ENCODE peak calls at places on chromosomes 13 and 19, in seven cellular contexts. Q is retinal pigment epithelial cell, X is cardiac fibroblast, N is RWPE1, A is thoracic aorta, B is A549, W is endodermal cell. I is an unnamed sample.
A peak's percentile ranks its signal among the peaks of the same experiment; 100 is the strongest.

GRCh38 chr13:94327318-94327717 is 152.2 kb downstream of the DCT start:
- DNase-seq in Q (no peak), X (no peak), N (no peak), A (no peak), B (no peak), W (no peak), I (no peak)

GRCh38 chr19:33673996-33674395 is 52.2 kb downstream of the CHST8 start:
- DNase-seq in Q (no peak), X (no peak), N (no peak), A (no peak), B (no peak), W (no peak), I (no peak)

GRCh38 chr13:87259479-87260083 is 411.6 kb upstream of the SLITRK5 start:
- DNase-seq in Q (no peak), X (no peak), N (no peak), A (no peak), B (no peak), W (peak; percentile 79), I (no peak)

GRCh38 chr19:51194527-51195315 is 30.2 kb upstream of the CD33 start:
- DNase-seq in Q (no peak), X (no peak), N (peak; percentile 20), A (no peak), B (no peak), W (no peak), I (no peak)

GRCh38 chr13:72849571-72849970 is 67.6 kb downstream of the PIBF1 start:
- DNase-seq in Q (no peak), X (peak; percentile 49), N (no peak), A (no peak), B (no peak), W (no peak), I (no peak)

GRCh38 chr13:60562081-60562764 is 165.2 kb downstream of the TDRD3 start:
- DNase-seq in Q (no peak), X (peak; percentile 63), N (no peak), A (no peak), B (no peak), W (no peak), I (no peak)

GRCh38 chr13:60482012-60482411 is 85.0 kb downstream of the TDRD3 start:
- DNase-seq in Q (no peak), X (peak; percentile 56), N (no peak), A (no peak), B (no peak), W (no peak), I (no peak)

GRCh38 chr13:64936879-64937278 is 2293.3 kb downstream of the PCDH9 start:
- DNase-seq in Q (no peak), X (no peak), N (no peak), A (no peak), B (no peak), W (no peak), I (no peak)

GRCh38 chr19:23978068-23978467 is 63.4 kb downstream of the ZNF726 start:
- DNase-seq in Q (no peak), X (no peak), N (no peak), A (no peak), B (no peak), W (no peak), I (no peak)

GRCh38 chr13:50893211-50893852 is 16.3 kb upstream of the RNASEH2B start:
- DNase-seq in Q (no peak), X (peak; percentile 8), N (no peak), A (no peak), B (no peak), W (no peak), I (no peak)

GRCh38 chr19:17762505-17763229 is 11.4 kb downstream of the FCHO1 start:
- DNase-seq in Q (no peak), X (peak; percentile 80), N (peak; percentile 68), A (no peak), B (peak; percentile 38), W (peak; percentile 92), I (no peak)

GRCh38 chr19:15256708-15257331 is 24.6 kb upstream of the EPHX3 start:
- DNase-seq in Q (no peak), X (no peak), N (no peak), A (no peak), B (no peak), W (no peak), I (no peak)

GRCh38 chr19:45451181-45451849 is 16.5 kb upstream of the FOSB start:
- DNase-seq in Q (no peak), X (peak; percentile 76), N (no peak), A (no peak), B (no peak), W (peak; percentile 69), I (no peak)

GRCh38 chr13:41597348-41598041 is 140.1 kb downstream of the RGCC start:
- DNase-seq in Q (no peak), X (peak; percentile 64), N (no peak), A (no peak), B (no peak), W (no peak), I (no peak)

GRCh38 chr19:18119243-18120105 is 21.9 kb downstream of the MAST3 start:
- DNase-seq in Q (no peak), X (no peak), N (no peak), A (no peak), B (no peak), W (no peak), I (no peak)

GRCh38 chr19:37220383-37220782 is 2.4 kb downstream of the ZNF383 start:
- DNase-seq in Q (no peak), X (no peak), N (no peak), A (no peak), B (no peak), W (no peak), I (no peak)

GRCh38 chr19:49916839-49917733 is 11.9 kb upstream of the ATF5 start:
- DNase-seq in Q (no peak), X (no peak), N (no peak), A (no peak), B (no peak), W (peak; percentile 75), I (no peak)
- TF ChIP-seq CTCF in Q (peak; percentile 45), X (peak; percentile 3), N (no peak), A (no peak), B (peak; percentile 23), W (peak; percentile 65), I (peak; percentile 49)

GRCh38 chr19:9885077-9885552 is 50.0 kb downstream of the PIN1 start:
- DNase-seq in Q (no peak), X (peak; percentile 54), N (no peak), A (no peak), B (no peak), W (peak; percentile 57), I (no peak)
- TF ChIP-seq CTCF in Q (peak; percentile 17), X (peak; percentile 57), N (no peak), A (peak; percentile 30), B (no peak), W (peak; percentile 61), I (peak; percentile 73)

GRCh38 chr13:98866882-98867281 is 111.0 kb downstream of the DOCK9 start:
- DNase-seq in Q (no peak), X (no peak), N (no peak), A (no peak), B (no peak), W (no peak), I (no peak)
- TF ChIP-seq CTCF in Q (peak; percentile 21), X (peak; percentile 24), N (no peak), A (peak; percentile 20), B (no peak), W (peak; percentile 65), I (peak; percentile 32)

DNA sequence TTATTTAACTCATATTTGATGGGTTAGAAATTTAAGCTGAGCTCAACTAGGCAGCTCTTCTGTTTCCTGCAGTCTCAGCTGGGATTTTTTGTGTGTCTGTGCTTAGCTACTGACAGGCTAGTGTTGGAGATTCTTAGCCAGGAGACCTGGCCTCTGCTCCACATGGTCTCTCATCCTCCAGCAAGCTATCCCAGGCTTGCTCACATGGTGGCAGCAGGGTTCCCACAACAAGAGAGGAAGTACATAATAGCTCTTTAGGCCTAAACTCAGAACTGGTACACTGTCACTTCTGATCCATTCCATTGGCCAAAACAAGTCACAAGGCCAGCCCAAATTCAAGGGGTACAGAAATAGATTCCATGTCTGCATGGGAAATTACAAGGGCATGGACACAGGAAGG is 406.2 kb downstream of the SUCLA2 start:
- DNase-seq in Q (no peak), X (peak; percentile 19), N (no peak), A (no peak), B (no peak), W (peak; percentile 83), I (no peak)
- TF ChIP-seq CTCF in Q (peak; percentile 19), X (no peak), N (no peak), A (no peak), B (no peak), W (peak; percentile 62), I (no peak)

DNA sequence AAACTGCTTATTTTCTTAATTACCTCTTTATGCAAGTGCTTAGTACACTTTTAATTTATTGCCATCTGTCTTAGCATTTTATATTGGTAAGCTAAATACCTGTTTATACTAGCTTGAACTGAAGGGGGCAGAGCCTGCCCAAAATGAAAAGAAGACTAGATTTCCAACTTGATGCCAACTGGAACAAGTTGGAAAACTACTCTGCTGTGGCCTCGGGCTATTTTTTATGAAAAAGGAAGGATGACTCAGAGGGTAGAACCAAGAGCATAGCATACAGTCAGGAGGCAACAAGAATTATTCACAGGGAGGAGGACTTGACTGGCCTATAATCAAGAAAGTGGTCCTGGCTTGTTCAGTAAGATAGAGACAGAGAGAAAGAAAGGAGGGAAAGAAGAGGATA is 150.3 kb downstream of the NDFIP2 start:
- DNase-seq in Q (peak; percentile 68), X (peak; percentile 73), N (peak; percentile 91), A (no peak), B (peak; percentile 18), W (no peak), I (no peak)
- TF ChIP-seq CTCF in Q (peak; percentile 42), X (peak; percentile 3), N (peak; percentile 72), A (no peak), B (peak; percentile 43), W (peak; percentile 52), I (peak; percentile 80)

DNA sequence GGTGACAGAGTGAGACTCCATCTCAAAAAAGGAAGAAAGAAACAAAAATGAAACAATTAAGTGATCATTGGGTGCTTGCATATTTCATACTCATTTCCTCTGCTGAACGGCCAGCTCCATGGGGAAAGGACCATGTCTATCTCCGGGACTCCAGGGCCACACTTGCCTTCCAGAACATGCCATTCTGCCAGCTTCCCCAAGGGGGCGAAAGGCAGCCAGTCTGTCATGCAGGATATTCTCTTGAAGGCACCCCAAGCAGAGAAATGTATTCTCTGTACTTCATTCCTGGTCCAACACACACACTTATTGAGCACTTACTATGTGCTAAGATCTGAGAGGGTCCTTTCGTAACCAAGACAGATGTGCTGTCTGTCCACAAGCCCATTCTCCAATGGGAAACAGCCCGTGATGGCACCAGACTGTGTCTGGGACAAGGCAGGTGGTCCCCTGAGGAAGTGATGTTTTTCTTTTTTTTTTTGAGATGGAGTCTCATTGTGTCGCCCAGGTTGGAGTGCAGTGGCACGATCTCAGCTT is 10.2 kb upstream of the CARM1 start:
- DNase-seq in Q (no peak), X (peak; percentile 50), N (no peak), A (no peak), B (no peak), W (peak; percentile 88), I (no peak)
- TF ChIP-seq CTCF in Q (peak; percentile 60), X (peak; percentile 63), N (no peak), A (peak; percentile 33), B (no peak), W (peak; percentile 72), I (peak; percentile 64)

GRCh38 chr13:24894277-24894971 is 130.5 kb downstream of the RNF17 start:
- DNase-seq in Q (no peak), X (no peak), N (no peak), A (no peak), B (no peak), W (no peak), I (no peak)
- TF ChIP-seq CTCF in Q (no peak), X (no peak), N (no peak), A (no peak), B (no peak), W (no peak), I (no peak)

I was measured in chondrocyte.